ENCODE peak calls at places on chromosomes 3 and 15, in seven cellular contexts. F is NCI-H1436 treated with DMSO at 0.1 percent for 48 hours, J is LoVo, L is activated B cell treated with CpG ODN at 0.5 μM for 24 hours, T is T-helper 9 cell, I is transverse colon, M is kidney glomerular epithelial cell. Z is an unnamed sample.

GRCh38 chr15:27492021-27492621 is 521.1 kb downstream of the GABRG3 start:
- DNase-seq in F (no peak), J (no peak), L (no peak), T (no peak), I (no peak), M (no peak), Z (peak)

GRCh38 chr15:41796457-41796856 is 22.2 kb downstream of the MAPKBP1 start:
- DNase-seq in F (no peak), J (no peak), L (no peak), T (no peak), I (no peak), M (no peak), Z (peak)

GRCh38 chr3:50494136-50494535 is 9.3 kb downstream of the CACNA2D2 start:
- DNase-seq in F (no peak), J (no peak), L (no peak), T (no peak), I (no peak), M (no peak), Z (no peak)

GRCh38 chr3:171514466-171514865 is 54.3 kb upstream of the TNIK start:
- DNase-seq in F (no peak), J (no peak), L (no peak), T (no peak), I (no peak), M (no peak), Z (no peak)

GRCh38 chr3:109355625-109356441 is 18.5 kb upstream of the DPPA4 start:
- DNase-seq in F (no peak), J (no peak), L (no peak), T (no peak), I (no peak), M (peak), Z (peak)

GRCh38 chr3:40191850-40192448 is 117.6 kb upstream of the EIF1B start:
- DNase-seq in F (no peak), J (peak), L (peak), T (peak), I (peak), M (peak), Z (peak)

GRCh38 chr3:71926242-71926560 is 141.3 kb upstream of the PROK2 start:
- DNase-seq in F (no peak), J (peak), L (no peak), T (no peak), I (peak), M (peak), Z (peak)

GRCh38 chr3:40939113-40940070 is 259.9 kb upstream of the CTNNB1 start:
- DNase-seq in F (no peak), J (peak), L (no peak), T (no peak), I (no peak), M (no peak), Z (peak)

GRCh38 chr15:70067011-70067410 is 30.7 kb downstream of the TLE3 start:
- DNase-seq in F (no peak), J (no peak), L (no peak), T (no peak), I (no peak), M (no peak), Z (no peak)

GRCh38 chr15:76204916-76205460 is 106.3 kb downstream of the ETFA start:
- DNase-seq in F (no peak), J (no peak), L (no peak), T (no peak), I (no peak), M (no peak), Z (no peak)